ENCODE peak calls at places on chromosome 13, in six cellular contexts. One of them, this sample, is unnamed.

GRCh38 chr13:37956536-37956935 is 87.0 kb upstream of the TRPC4 start:
- DNase-seq in GM23248: no peak
- DNase-seq in astrocyte: no peak
- DNase-seq in naive thymus-derived CD4-positive, alpha-beta T cell: no peak
- DNase-seq in stomach: no peak
- DNase-seq in A673: no peak
- DNase-seq in this sample: no peak

GRCh38 chr13:31201341-31202024 is 1.7 kb downstream of the B3GLCT start:
- DNase-seq in astrocyte: peak; percentile 34
- DNase-seq in A673: peak; percentile 59
- DNase-seq in naive thymus-derived CD4-positive, alpha-beta T cell: no peak
- DNase-seq in stomach: no peak
- DNase-seq in GM23248: peak; percentile 88
- DNase-seq in this sample: peak; percentile 45

GRCh38 chr13:50911051-50911690 is 1.6 kb downstream of the RNASEH2B start:
- DNase-seq in A673: peak; percentile 19
- DNase-seq in GM23248: peak; percentile 39
- DNase-seq in naive thymus-derived CD4-positive, alpha-beta T cell: peak; percentile 22
- DNase-seq in stomach: no peak
- DNase-seq in astrocyte: no peak
- DNase-seq in this sample: peak; percentile 48

GRCh38 chr13:93003531-93003930 is 223.1 kb upstream of the GPC6 start:
- DNase-seq in GM23248: no peak
- DNase-seq in astrocyte: no peak
- DNase-seq in naive thymus-derived CD4-positive, alpha-beta T cell: no peak
- DNase-seq in stomach: no peak
- DNase-seq in A673: no peak
- DNase-seq in this sample: peak; percentile 43

GRCh38 chr13:101452519-101453485 is at the start of gene ITGBL1:
- DNase-seq in stomach: no peak
- DNase-seq in GM23248: peak; percentile 76
- DNase-seq in naive thymus-derived CD4-positive, alpha-beta T cell: no peak
- DNase-seq in astrocyte: no peak
- DNase-seq in A673: peak; percentile 27
- DNase-seq in this sample: no peak

GRCh38 chr13:23618341-23618740 is 48.1 kb downstream of the TNFRSF19 start:
- DNase-seq in A673: peak; percentile 41
- DNase-seq in naive thymus-derived CD4-positive, alpha-beta T cell: no peak
- DNase-seq in GM23248: peak; percentile 79
- DNase-seq in stomach: no peak
- DNase-seq in astrocyte: peak; percentile 99
- DNase-seq in this sample: peak; percentile 76

GRCh38 chr13:111472083-111472482 is 151.6 kb downstream of the TEX29 start:
- DNase-seq in A673: no peak
- DNase-seq in astrocyte: no peak
- DNase-seq in GM23248: no peak
- DNase-seq in stomach: no peak
- DNase-seq in naive thymus-derived CD4-positive, alpha-beta T cell: no peak
- DNase-seq in this sample: no peak

GRCh38 chr13:25901460-25902376 is 150.1 kb downstream of the SHISA2 start:
- DNase-seq in stomach: no peak
- DNase-seq in A673: peak; percentile 94
- DNase-seq in GM23248: no peak
- DNase-seq in astrocyte: peak; percentile 86
- DNase-seq in naive thymus-derived CD4-positive, alpha-beta T cell: peak; percentile 64
- DNase-seq in this sample: peak; percentile 63

GRCh38 chr13:57634829-57635165 is 3.3 kb downstream of the PCDH17 start:
- DNase-seq in astrocyte: no peak
- DNase-seq in GM23248: no peak
- DNase-seq in A673: no peak
- DNase-seq in stomach: no peak
- DNase-seq in naive thymus-derived CD4-positive, alpha-beta T cell: no peak
- DNase-seq in this sample: no peak

GRCh38 chr13:68927387-68928026 is 1180.1 kb upstream of the ATXN8OS start:
- DNase-seq in GM23248: no peak
- DNase-seq in naive thymus-derived CD4-positive, alpha-beta T cell: no peak
- DNase-seq in astrocyte: peak; percentile 14
- DNase-seq in stomach: no peak
- DNase-seq in A673: peak; percentile 10
- DNase-seq in this sample: peak; percentile 41

GRCh38 chr13:113815151-113816058 is 48.5 kb downstream of the GAS6 start:
- DNase-seq in stomach: no peak
- DNase-seq in A673: peak; percentile 34
- DNase-seq in astrocyte: no peak
- DNase-seq in naive thymus-derived CD4-positive, alpha-beta T cell: peak; percentile 31
- DNase-seq in GM23248: no peak
- DNase-seq in this sample: no peak

GRCh38 chr13:76973920-76974617 is 17.8 kb upstream of the CLN5 start:
- DNase-seq in stomach: no peak
- DNase-seq in astrocyte: no peak
- DNase-seq in A673: no peak
- DNase-seq in GM23248: no peak
- DNase-seq in naive thymus-derived CD4-positive, alpha-beta T cell: no peak
- DNase-seq in this sample: no peak

GRCh38 chr13:43546260-43546659 is 240.5 kb downstream of the ENOX1 start:
- DNase-seq in astrocyte: no peak
- DNase-seq in stomach: no peak
- DNase-seq in GM23248: no peak
- DNase-seq in A673: no peak
- DNase-seq in naive thymus-derived CD4-positive, alpha-beta T cell: no peak
- DNase-seq in this sample: no peak

GRCh38 chr13:77896536-77896935 is 22.1 kb downstream of the EDNRB start:
- DNase-seq in stomach: no peak
- DNase-seq in A673: peak; percentile 51
- DNase-seq in naive thymus-derived CD4-positive, alpha-beta T cell: no peak
- DNase-seq in astrocyte: peak; percentile 14
- DNase-seq in GM23248: peak; percentile 86
- DNase-seq in this sample: no peak

GRCh38 chr13:47680752-47681151 is 320.3 kb downstream of the SUCLA2 start:
- DNase-seq in GM23248: peak; percentile 72
- DNase-seq in A673: no peak
- DNase-seq in astrocyte: peak; percentile 64
- DNase-seq in stomach: no peak
- DNase-seq in naive thymus-derived CD4-positive, alpha-beta T cell: no peak
- DNase-seq in this sample: no peak

GRCh38 chr13:107545946-107546502 is 669.3 kb downstream of the LIG4 start:
- DNase-seq in naive thymus-derived CD4-positive, alpha-beta T cell: no peak
- DNase-seq in A673: no peak
- DNase-seq in GM23248: no peak
- DNase-seq in astrocyte: no peak
- DNase-seq in stomach: no peak
- DNase-seq in this sample: no peak

GRCh38 chr13:27638521-27638920 is 16.8 kb downstream of the POLR1D start:
- DNase-seq in GM23248: peak; percentile 48
- DNase-seq in A673: no peak
- DNase-seq in naive thymus-derived CD4-positive, alpha-beta T cell: no peak
- DNase-seq in astrocyte: peak; percentile 32
- DNase-seq in stomach: no peak
- DNase-seq in this sample: no peak

GRCh38 chr13:44710576-44710975 is 134.4 kb upstream of the TSC22D1 start:
- DNase-seq in A673: peak; percentile 26
- DNase-seq in naive thymus-derived CD4-positive, alpha-beta T cell: no peak
- DNase-seq in astrocyte: peak; percentile 98
- DNase-seq in GM23248: peak; percentile 90
- DNase-seq in stomach: no peak
- DNase-seq in this sample: peak; percentile 30

GRCh38 chr13:82136880-82137279 is 1745.4 kb downstream of the SLITRK1 start:
- DNase-seq in astrocyte: no peak
- DNase-seq in GM23248: no peak
- DNase-seq in stomach: no peak
- DNase-seq in A673: no peak
- DNase-seq in naive thymus-derived CD4-positive, alpha-beta T cell: no peak
- DNase-seq in this sample: no peak

GRCh38 chr13:113110048-113110851 is 4.7 kb downstream of the F7 start:
- DNase-seq in GM23248: peak; percentile 37
- DNase-seq in naive thymus-derived CD4-positive, alpha-beta T cell: peak; percentile 25
- DNase-seq in astrocyte: no peak
- DNase-seq in A673: peak; percentile 29
- DNase-seq in stomach: no peak
- DNase-seq in this sample: no peak

GRCh38 chr13:28528848-28529247 is 33.9 kb upstream of the FLT1 start:
- DNase-seq in naive thymus-derived CD4-positive, alpha-beta T cell: no peak
- DNase-seq in GM23248: no peak
- DNase-seq in A673: no peak
- DNase-seq in stomach: no peak
- DNase-seq in astrocyte: no peak
- DNase-seq in this sample: peak; percentile 20

GRCh38 chr13:72458701-72459100 is 268.7 kb downstream of the MZT1 start:
- DNase-seq in stomach: no peak
- DNase-seq in naive thymus-derived CD4-positive, alpha-beta T cell: no peak
- DNase-seq in GM23248: no peak
- DNase-seq in A673: no peak
- DNase-seq in astrocyte: peak; percentile 22
- DNase-seq in this sample: no peak

GRCh38 chr13:40629678-40630384 is 36.6 kb downstream of the FOXO1 start:
- DNase-seq in A673: no peak
- DNase-seq in naive thymus-derived CD4-positive, alpha-beta T cell: no peak
- DNase-seq in GM23248: no peak
- DNase-seq in astrocyte: no peak
- DNase-seq in stomach: no peak
- DNase-seq in this sample: no peak

GRCh38 chr13:113848431-113849260 is 15.2 kb downstream of the GAS6 start:
- DNase-seq in A673: no peak
- DNase-seq in astrocyte: no peak
- DNase-seq in stomach: peak; percentile 71
- DNase-seq in GM23248: no peak
- DNase-seq in naive thymus-derived CD4-positive, alpha-beta T cell: no peak
- DNase-seq in this sample: no peak

GRCh38 chr13:95362666-95363065 is 61.4 kb upstream of the ABCC4 start:
- DNase-seq in A673: no peak
- DNase-seq in GM23248: no peak
- DNase-seq in astrocyte: no peak
- DNase-seq in naive thymus-derived CD4-positive, alpha-beta T cell: no peak
- DNase-seq in stomach: no peak
- DNase-seq in this sample: no peak

GRCh38 chr13:71260246-71260645 is 606.8 kb downstream of the DACH1 start:
- DNase-seq in stomach: no peak
- DNase-seq in astrocyte: no peak
- DNase-seq in GM23248: no peak
- DNase-seq in naive thymus-derived CD4-positive, alpha-beta T cell: no peak
- DNase-seq in A673: no peak
- DNase-seq in this sample: no peak

GRCh38 chr13:113119822-113120189 is 2.8 kb upstream of the F10 start:
- DNase-seq in stomach: peak; percentile 8
- DNase-seq in naive thymus-derived CD4-positive, alpha-beta T cell: no peak
- DNase-seq in GM23248: no peak
- DNase-seq in A673: no peak
- DNase-seq in astrocyte: no peak
- DNase-seq in this sample: no peak

GRCh38 chr13:56351041-56351440 is 789.7 kb upstream of the PRR20A start:
- DNase-seq in astrocyte: no peak
- DNase-seq in naive thymus-derived CD4-positive, alpha-beta T cell: no peak
- DNase-seq in A673: peak; percentile 5
- DNase-seq in GM23248: no peak
- DNase-seq in stomach: no peak
- DNase-seq in this sample: no peak

GRCh38 chr13:19959141-19959830 is 759 bp downstream of the ZMYM2 start:
- DNase-seq in stomach: peak; percentile 51
- DNase-seq in GM23248: peak; percentile 81
- DNase-seq in A673: peak; percentile 69
- DNase-seq in naive thymus-derived CD4-positive, alpha-beta T cell: peak; percentile 68
- DNase-seq in astrocyte: peak; percentile 20
- DNase-seq in this sample: peak; percentile 71

GRCh38 chr13:26604784-26605183 is 47.3 kb downstream of the WASF3 start:
- DNase-seq in A673: no peak
- DNase-seq in naive thymus-derived CD4-positive, alpha-beta T cell: no peak
- DNase-seq in GM23248: no peak
- DNase-seq in stomach: no peak
- DNase-seq in astrocyte: no peak
- DNase-seq in this sample: no peak

DNA sequence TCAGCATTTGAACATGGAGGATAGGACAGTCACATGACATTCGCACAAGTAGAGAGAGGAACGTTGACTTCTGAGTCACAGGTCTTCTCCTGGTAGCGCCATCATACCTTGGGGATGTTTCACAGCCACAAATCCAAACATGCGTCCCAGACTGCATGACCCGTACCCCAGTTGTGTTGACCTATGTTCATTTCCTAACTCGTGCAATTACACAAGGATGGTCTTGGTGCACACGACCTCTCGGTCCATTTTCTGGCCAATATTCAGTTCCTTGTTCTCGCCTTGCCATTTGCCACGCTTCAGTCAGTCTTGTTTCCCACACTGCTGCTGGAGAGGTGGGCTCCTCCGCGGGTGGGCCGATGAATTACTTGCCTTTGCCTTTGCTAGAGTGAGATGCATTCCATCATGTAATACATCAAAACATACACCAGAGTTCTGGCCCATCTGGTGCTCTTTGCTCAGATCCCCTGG is 87.3 kb downstream of the COL4A2 start:
- DNase-seq in A673: no peak
- DNase-seq in naive thymus-derived CD4-positive, alpha-beta T cell: no peak
- DNase-seq in GM23248: no peak
- DNase-seq in stomach: no peak
- DNase-seq in astrocyte: peak; percentile 80
- DNase-seq in this sample: no peak
- H3K4me1 ChIP-seq in A673: peaks cover 9% of the 10 kb centered on the region
- H3K4me1 ChIP-seq in naive thymus-derived CD4-positive, alpha-beta T cell: no peaks in the 10 kb centered on the region
- H3K4me1 ChIP-seq in GM23248: peaks cover 57% of the 10 kb centered on the region
- H3K4me1 ChIP-seq in stomach: peaks cover 9% of the 10 kb centered on the region
- H3K4me1 ChIP-seq in astrocyte: peaks cover 87% of the 10 kb centered on the region
- H3K4me1 ChIP-seq in this sample: peaks cover 40% of the 10 kb centered on the region

GRCh38 chr13:84845875-84846619 is 953.2 kb downstream of the SLITRK6 start:
- DNase-seq in stomach: no peak
- DNase-seq in GM23248: no peak
- DNase-seq in astrocyte: no peak
- DNase-seq in A673: no peak
- DNase-seq in naive thymus-derived CD4-positive, alpha-beta T cell: no peak
- DNase-seq in this sample: no peak
- H3K4me1 ChIP-seq in stomach: no peaks in the 10 kb centered on the region
- H3K4me1 ChIP-seq in GM23248: no peaks in the 10 kb centered on the region
- H3K4me1 ChIP-seq in astrocyte: no peaks in the 10 kb centered on the region
- H3K4me1 ChIP-seq in A673: no peaks in the 10 kb centered on the region
- H3K4me1 ChIP-seq in naive thymus-derived CD4-positive, alpha-beta T cell: no peaks in the 10 kb centered on the region
- H3K4me1 ChIP-seq in this sample: no peaks in the 10 kb centered on the region

GRCh38 chr13:110419946-110420345 is 112.9 kb downstream of the COL4A2 start:
- DNase-seq in naive thymus-derived CD4-positive, alpha-beta T cell: no peak
- DNase-seq in astrocyte: no peak
- DNase-seq in GM23248: no peak
- DNase-seq in stomach: no peak
- DNase-seq in A673: no peak
- DNase-seq in this sample: no peak
- H3K4me1 ChIP-seq in naive thymus-derived CD4-positive, alpha-beta T cell: no peaks in the 10 kb centered on the region
- H3K4me1 ChIP-seq in astrocyte: peaks cover 49% of the 10 kb centered on the region
- H3K4me1 ChIP-seq in GM23248: peaks cover 41% of the 10 kb centered on the region
- H3K4me1 ChIP-seq in stomach: peaks cover 13% of the 10 kb centered on the region
- H3K4me1 ChIP-seq in A673: no peaks in the 10 kb centered on the region
- H3K4me1 ChIP-seq in this sample: peaks cover 19% of the 10 kb centered on the region

DNA sequence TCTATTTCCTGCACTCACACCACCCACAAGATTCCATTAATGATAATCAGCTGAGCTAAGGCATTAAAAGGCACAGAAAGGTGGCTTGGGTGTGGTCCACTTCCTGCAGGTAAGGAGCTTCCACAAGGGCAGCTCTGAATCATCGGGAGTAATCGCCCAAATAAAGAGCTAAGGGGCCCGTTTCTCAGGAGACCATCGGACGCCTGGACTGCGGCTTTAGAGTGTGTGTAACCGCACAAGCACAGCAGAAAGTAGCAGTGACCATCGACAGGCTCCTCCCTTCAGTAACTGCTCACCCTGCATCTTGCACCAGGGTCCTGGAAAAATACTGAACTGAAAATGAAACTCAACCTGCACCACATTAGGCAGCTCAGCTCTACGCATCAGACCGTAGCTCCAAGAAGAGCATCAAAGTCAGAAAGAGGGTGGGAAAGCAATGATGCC is 6.0 kb downstream of the STK24 start:
- DNase-seq in astrocyte: peak; percentile 34
- DNase-seq in A673: no peak
- DNase-seq in GM23248: no peak
- DNase-seq in naive thymus-derived CD4-positive, alpha-beta T cell: peak; percentile 57
- DNase-seq in stomach: peak; percentile 43
- DNase-seq in this sample: no peak
- H3K4me1 ChIP-seq in astrocyte: peaks cover 41% of the 10 kb centered on the region
- H3K4me1 ChIP-seq in A673: peaks cover 50% of the 10 kb centered on the region
- H3K4me1 ChIP-seq in GM23248: peaks cover 62% of the 10 kb centered on the region
- H3K4me1 ChIP-seq in naive thymus-derived CD4-positive, alpha-beta T cell: peaks cover 76% of the 10 kb centered on the region
- H3K4me1 ChIP-seq in stomach: peaks cover 31% of the 10 kb centered on the region
- H3K4me1 ChIP-seq in this sample: peaks cover 29% of the 10 kb centered on the region

This sample was measured in SJCRH30.